ENCODE peak calls at places on chromosome 9, in seven cellular contexts. S, M, Y, A, Q, V and K are unnamed samples.

GRCh38 chr9:38178282-38178681 is 109.3 kb upstream of the SHB start:
- DNase-seq in S (peak; percentile 24), M (no peak), Y (no peak), A (no peak), Q (no peak), V (no peak), K (no peak)

GRCh38 chr9:6909186-6909585 is 151.4 kb downstream of the KDM4C start:
- DNase-seq in S (no peak), M (no peak), Y (no peak), A (no peak), Q (no peak), V (no peak), K (no peak)

GRCh38 chr9:95570646-95571045 is 53.9 kb upstream of the PTCH1 start:
- DNase-seq in S (no peak), M (no peak), Y (no peak), A (no peak), Q (no peak), V (no peak), K (no peak)

GRCh38 chr9:124697326-124698200 is 73.5 kb downstream of the NR6A1 start:
- DNase-seq in S (no peak), M (no peak), Y (no peak), A (no peak), Q (no peak), V (no peak), K (no peak)

GRCh38 chr9:126222835-126223431 is 103.7 kb upstream of the MVB12B start:
- DNase-seq in S (no peak), M (no peak), Y (no peak), A (no peak), Q (peak; percentile 49), V (no peak), K (no peak)

GRCh38 chr9:122444366-122444765 is 33.4 kb downstream of the OR1J1 start:
- DNase-seq in S (no peak), M (no peak), Y (no peak), A (no peak), Q (no peak), V (no peak), K (peak; percentile 35)

GRCh38 chr9:110068212-110068611 is 139.7 kb downstream of the C9orf152 start:
- DNase-seq in S (no peak), M (no peak), Y (no peak), A (no peak), Q (no peak), V (no peak), K (no peak)

GRCh38 chr9:132006657-132007370 is 72.9 kb downstream of the MED27 start:
- DNase-seq in S (no peak), M (no peak), Y (no peak), A (no peak), Q (no peak), V (no peak), K (no peak)

GRCh38 chr9:136157477-136158265 is 39.0 kb upstream of the TMEM250 start:
- DNase-seq in S (no peak), M (no peak), Y (no peak), A (no peak), Q (no peak), V (no peak), K (no peak)

GRCh38 chr9:93266521-93267001 is 82.6 kb downstream of the WNK2 start:
- DNase-seq in S (no peak), M (no peak), Y (no peak), A (no peak), Q (no peak), V (no peak), K (no peak)

GRCh38 chr9:76302947-76303550 is 91.2 kb downstream of the RFK start:
- DNase-seq in S (peak; percentile 29), M (no peak), Y (peak; percentile 34), A (no peak), Q (no peak), V (peak; percentile 37), K (no peak)

GRCh38 chr9:78932849-78933627 is 636.1 kb downstream of the PSAT1 start:
- DNase-seq in S (no peak), M (no peak), Y (no peak), A (no peak), Q (no peak), V (no peak), K (no peak)

GRCh38 chr9:129828969-129829368 is 5.0 kb upstream of the TOR1A start:
- DNase-seq in S (no peak), M (no peak), Y (no peak), A (no peak), Q (no peak), V (no peak), K (no peak)
- TF ChIP-seq POLR2AphosphoS5 in S (no peak), M (no peak), Y (no peak), A (no peak), Q (no peak), V (no peak), K (no peak)

DNA sequence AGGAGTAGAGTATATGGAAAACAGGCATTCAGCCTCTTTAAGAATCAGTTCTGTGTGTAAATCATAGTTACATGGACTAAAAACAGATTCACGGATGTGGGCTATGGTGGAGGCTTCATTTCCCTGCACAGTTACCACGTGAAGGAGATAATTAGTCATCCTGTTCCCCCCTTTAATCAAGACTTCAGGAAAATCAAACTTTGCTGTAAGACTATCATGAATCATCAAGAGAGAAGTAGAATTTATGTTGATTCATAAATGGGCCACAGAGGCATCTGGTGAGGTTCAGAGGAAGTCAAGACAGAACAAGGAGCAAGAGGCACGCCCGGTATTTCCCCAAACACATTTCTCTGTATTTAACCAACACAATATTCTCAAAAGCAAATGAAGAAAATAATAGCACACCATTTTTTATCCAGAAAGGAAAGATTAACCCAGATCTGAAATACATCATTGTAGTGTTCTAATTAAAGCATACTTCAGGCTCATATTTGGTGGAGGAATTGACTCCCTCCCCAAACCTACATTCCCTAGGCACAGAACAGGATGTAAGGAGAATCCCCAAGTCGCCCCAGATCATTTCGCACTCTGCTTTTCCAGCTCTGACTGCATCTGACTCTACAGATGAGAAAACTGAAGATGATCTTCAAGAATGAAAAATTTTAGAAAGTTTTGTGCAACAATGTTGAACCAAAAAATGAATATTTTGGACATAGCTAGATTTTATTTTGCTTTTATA is 175.8 kb upstream of the GAS1 start:
- DNase-seq in S (no peak), M (no peak), Y (no peak), A (no peak), Q (no peak), V (no peak), K (no peak)
- TF ChIP-seq POLR2AphosphoS5 in S (no peak), M (peak; percentile 17), Y (no peak), A (no peak), Q (no peak), V (no peak), K (no peak)

GRCh38 chr9:114805670-114806551 is at the start of gene TNFSF15:
- DNase-seq in S (no peak), M (peak; percentile 54), Y (no peak), A (no peak), Q (peak; percentile 60), V (peak; percentile 49), K (peak; percentile 71)
- TF ChIP-seq POLR2AphosphoS5 in S (no peak), M (no peak), Y (no peak), A (no peak), Q (no peak), V (no peak), K (no peak)

GRCh38 chr9:115118471-115119156 is 657 bp upstream of the TNC start:
- DNase-seq in S (peak; percentile 50), M (peak; percentile 48), Y (peak; percentile 4), A (peak; percentile 54), Q (peak; percentile 81), V (no peak), K (peak; percentile 60)
- TF ChIP-seq POLR2AphosphoS5 in S (no peak), M (no peak), Y (no peak), A (no peak), Q (no peak), V (no peak), K (peak; percentile 68)

DNA sequence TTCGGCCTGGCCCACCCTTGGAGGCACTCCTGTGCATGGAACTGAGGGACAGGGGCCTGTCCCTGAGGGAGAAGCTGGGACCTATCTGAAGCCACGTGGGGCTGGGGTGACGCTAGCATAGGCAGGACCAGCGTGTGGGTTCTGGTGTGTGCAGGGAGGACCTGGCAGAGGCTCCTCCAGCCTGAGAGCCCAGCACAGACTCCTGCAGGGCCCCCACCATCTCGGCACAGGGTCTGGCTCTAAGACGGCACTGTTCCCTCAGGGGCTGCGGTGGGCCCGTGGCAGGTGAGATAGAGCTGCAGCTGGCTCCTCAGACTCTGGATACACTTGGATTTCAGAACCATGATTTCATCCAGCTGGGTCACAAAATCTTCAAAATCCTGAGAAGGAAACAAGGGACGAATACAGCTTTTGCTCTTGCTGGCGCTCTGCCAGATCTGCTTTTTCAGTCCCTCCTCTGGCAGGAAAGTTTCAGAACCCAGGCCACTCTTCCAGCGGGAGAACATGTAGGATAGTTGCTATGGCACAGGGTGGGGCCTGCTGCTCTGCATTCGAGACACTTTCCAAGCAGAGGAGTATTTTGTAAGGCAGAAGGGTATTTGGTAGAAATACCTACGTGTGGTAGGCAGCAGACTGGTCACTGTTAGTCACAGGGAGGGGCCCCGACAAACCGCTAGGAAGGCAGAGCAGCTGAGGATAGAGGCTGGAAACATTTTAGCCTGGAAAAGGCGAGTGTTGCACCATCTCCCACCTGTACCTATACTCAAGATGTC is 74.7 kb downstream of the KIF24 start:
- DNase-seq in S (peak; percentile 28), M (no peak), Y (no peak), A (no peak), Q (no peak), V (no peak), K (no peak)
- TF ChIP-seq POLR2AphosphoS5 in S (peak; percentile 39), M (no peak), Y (no peak), A (no peak), Q (no peak), V (no peak), K (no peak)